ENCODE peak calls at places on chromosomes 11 and 22, in six cellular contexts. V is cardiac muscle cell, M is HepG2, Y is Caco-2, I is WTC11, S is kidney. F is an unnamed sample.

GRCh38 chr22:43077121-43077877 is 11.9 kb downstream of the TTLL1 start:
- DNase-seq in V (no peak), M (no peak), Y (no peak), I (no peak), S (no peak), F (no peak)

GRCh38 chr11:35491231-35491871 is 34.1 kb downstream of the PAMR1 start:
- DNase-seq in V (peak), M (no peak), Y (no peak), I (no peak), S (no peak), F (no peak)

GRCh38 chr11:123481647-123482046 is 51.6 kb downstream of the GRAMD1B start:
- DNase-seq in V (no peak), M (no peak), Y (no peak), I (no peak), S (no peak), F (no peak)

GRCh38 chr22:33210129-33210784 is 152.1 kb upstream of the SYN3 start:
- DNase-seq in V (peak), M (peak), Y (peak), I (peak), S (no peak), F (peak)

GRCh38 chr11:98616256-98616655 is 404.5 kb upstream of the CNTN5 start:
- DNase-seq in V (peak), M (no peak), Y (peak), I (no peak), S (no peak), F (no peak)

GRCh38 chr11:87215236-87215635 is 177.5 kb downstream of the TMEM135 start:
- DNase-seq in V (no peak), M (no peak), Y (no peak), I (no peak), S (no peak), F (no peak)

GRCh38 chr11:61141601-61142028 is 19.6 kb downstream of the VPS37C start:
- DNase-seq in V (no peak), M (no peak), Y (no peak), I (no peak), S (peak), F (no peak)

GRCh38 chr22:37483594-37484114 is 2.5 kb downstream of the MFNG start:
- DNase-seq in V (no peak), M (peak), Y (no peak), I (no peak), S (no peak), F (no peak)

GRCh38 chr11:217704-218103 is 10.2 kb downstream of the RIC8A start:
- DNase-seq in V (no peak), M (no peak), Y (no peak), I (no peak), S (no peak), F (no peak)

GRCh38 chr11:130703489-130704190 is 212.6 kb downstream of the SNX19 start:
- DNase-seq in V (no peak), M (no peak), Y (no peak), I (no peak), S (no peak), F (no peak)

GRCh38 chr22:21857501-21857914 is 9.9 kb downstream of the MAPK1 start:
- DNase-seq in V (no peak), M (peak), Y (peak), I (no peak), S (no peak), F (no peak)

GRCh38 chr22:43884600-43885318 is 7.1 kb downstream of the PNPLA5 start:
- DNase-seq in V (peak), M (no peak), Y (peak), I (peak), S (peak), F (peak)

GRCh38 chr11:102555091-102555490 is 24.5 kb upstream of the MMP7 start:
- DNase-seq in V (no peak), M (no peak), Y (no peak), I (no peak), S (no peak), F (no peak)

GRCh38 chr22:48968201-48968959 is 859.3 kb downstream of the BRD1 start:
- DNase-seq in V (no peak), M (peak), Y (peak), I (peak), S (no peak), F (peak)

GRCh38 chr11:81963018-81963417 is 770.6 kb downstream of the FAM181B start:
- DNase-seq in V (peak), M (peak), Y (no peak), I (no peak), S (no peak), F (no peak)

GRCh38 chr22:46357186-46357500 is 21.6 kb downstream of the TRMU start:
- DNase-seq in V (no peak), M (no peak), Y (no peak), I (no peak), S (no peak), F (no peak)
- TF ChIP-seq CTCF in V (no peak), M (no peak), Y (no peak), I (no peak), S (no peak), F (no peak)

GRCh38 chr11:68825603-68826002 is 16.1 kb downstream of the CPT1A start:
- DNase-seq in V (no peak), M (peak), Y (peak), I (peak), S (peak), F (no peak)
- TF ChIP-seq CTCF in V (no peak), M (peak), Y (peak), I (no peak), S (peak), F (no peak)

GRCh38 chr11:66420671-66421476 is at the start of gene NPAS4:
- DNase-seq in V (no peak), M (no peak), Y (no peak), I (peak), S (peak), F (no peak)

GRCh38 chr11:66417000-66417399 is 3.8 kb upstream of the NPAS4 start:
- DNase-seq in V (no peak), M (no peak), Y (no peak), I (no peak), S (no peak), F (no peak)

GRCh38 chr11:66418986-66419308 is 1.9 kb upstream of the NPAS4 start:
- DNase-seq in V (no peak), M (no peak), Y (no peak), I (no peak), S (no peak), F (no peak)

GRCh38 chr11:66419825-66420224 is 1.0 kb upstream of the NPAS4 start:
- DNase-seq in V (no peak), M (no peak), Y (no peak), I (peak), S (no peak), F (no peak)

DNA sequence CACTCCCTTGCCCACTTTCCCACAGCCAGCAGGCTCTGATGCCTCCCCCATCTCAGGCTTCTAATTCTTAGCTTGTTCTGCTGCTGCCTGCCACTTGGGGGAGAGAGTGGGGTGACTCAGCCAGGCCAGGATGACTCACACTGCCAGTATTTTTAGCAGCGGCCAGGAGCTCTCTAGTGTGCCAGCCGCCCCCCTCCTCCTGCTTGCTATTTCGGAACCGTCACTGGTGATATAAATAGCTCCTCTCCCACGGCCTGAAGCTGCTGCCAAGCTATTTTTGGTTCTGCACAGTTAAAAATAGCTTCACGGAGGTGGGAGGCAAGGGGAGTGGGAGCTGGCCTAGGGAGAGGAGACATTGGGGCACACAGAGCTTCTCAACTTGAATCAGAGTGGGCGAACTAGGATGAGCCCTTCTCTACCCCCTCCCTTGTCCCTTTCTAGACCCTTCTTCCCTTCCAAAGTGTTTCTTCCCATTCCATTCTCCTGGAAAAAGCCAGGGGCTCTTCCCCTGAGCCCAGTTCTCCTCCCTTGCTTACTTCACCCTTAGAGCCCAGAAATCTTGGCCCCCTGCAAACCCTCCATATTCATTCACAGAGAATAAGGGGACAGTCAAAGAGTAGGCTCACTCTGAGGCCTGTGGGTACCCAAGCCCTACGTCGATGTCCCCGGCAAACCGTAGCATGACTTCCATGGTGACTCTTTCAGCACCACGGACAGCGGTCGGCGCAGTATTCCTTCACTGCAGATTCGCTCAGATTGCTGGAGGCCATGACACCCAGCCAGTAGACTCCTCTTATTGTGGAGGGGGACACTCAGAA is 2.5 kb upstream of the NPAS4 start:
- DNase-seq in V (peak), M (peak), Y (peak), I (peak), S (peak), F (peak)
- TF ChIP-seq CTCF in V (peak), M (peak), Y (peak), I (no peak), S (peak), F (no peak)

GRCh38 chr11:3194016-3194816 is 24.4 kb downstream of the MRGPRG start:
- DNase-seq in V (no peak), M (no peak), Y (no peak), I (no peak), S (no peak), F (no peak)

GRCh38 chr11:3193373-3194015 is 25.1 kb downstream of the MRGPRG start:
- DNase-seq in V (no peak), M (no peak), Y (no peak), I (no peak), S (no peak), F (no peak)

GRCh38 chr11:3197044-3197715 is 21.4 kb downstream of the MRGPRG start:
- DNase-seq in V (no peak), M (no peak), Y (no peak), I (no peak), S (peak), F (no peak)

GRCh38 chr11:3196161-3197043 is 22.2 kb downstream of the MRGPRG start:
- DNase-seq in V (no peak), M (no peak), Y (no peak), I (no peak), S (peak), F (no peak)

DNA sequence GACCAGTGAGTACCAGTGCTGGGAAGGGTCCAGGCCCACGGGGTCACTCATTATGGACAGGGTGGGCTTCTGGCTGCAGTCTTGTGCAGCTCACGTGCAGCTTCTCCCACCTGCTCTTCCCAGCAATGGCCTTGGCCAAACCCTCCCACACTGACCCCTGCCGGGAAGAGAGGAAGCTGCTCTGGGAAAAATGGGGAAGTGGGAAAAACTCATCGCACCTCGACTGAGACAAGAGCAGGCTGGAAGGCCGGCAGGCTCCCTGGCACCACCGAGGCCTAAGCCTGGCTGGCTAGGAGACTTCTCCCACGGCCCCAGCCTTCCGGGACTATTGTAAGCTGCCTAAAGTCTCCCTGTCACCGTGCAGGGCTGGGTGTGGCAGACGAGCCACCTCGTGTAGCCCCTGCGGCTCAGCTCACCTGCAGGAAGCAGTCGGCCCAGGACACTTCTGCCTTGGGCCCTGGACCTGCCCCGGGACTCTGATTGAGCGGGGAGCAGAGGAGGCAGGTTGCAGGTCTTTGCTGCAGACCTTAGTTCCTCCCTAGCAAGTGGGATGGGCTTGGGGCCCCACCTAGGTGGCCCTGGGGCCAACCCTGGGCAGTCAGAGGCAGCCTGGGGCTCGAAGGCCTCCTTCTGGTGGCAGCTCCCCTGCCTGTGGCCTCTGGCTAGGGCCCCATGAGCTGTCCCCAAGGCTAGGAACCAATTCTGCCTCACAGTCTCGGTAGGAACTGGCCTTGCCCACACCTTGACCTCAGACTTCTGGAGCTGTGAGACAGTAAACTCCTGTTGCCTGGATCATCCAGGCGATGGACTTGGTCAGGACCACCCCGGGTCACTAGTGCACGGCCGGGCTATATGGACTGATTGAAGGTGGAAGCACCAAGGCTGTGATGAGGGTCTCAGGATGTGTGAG is 23.1 kb downstream of the MRGPRG start:
- DNase-seq in V (peak), M (peak), Y (peak), I (no peak), S (no peak), F (no peak)
- TF ChIP-seq CTCF in V (peak), M (peak), Y (peak), I (no peak), S (peak), F (no peak)

GRCh38 chr22:42000466-42000865 is 1.9 kb downstream of the WBP2NL start:
- DNase-seq in V (no peak), M (no peak), Y (no peak), I (no peak), S (no peak), F (no peak)
- TF ChIP-seq CTCF in V (no peak), M (no peak), Y (no peak), I (no peak), S (no peak), F (no peak)

GRCh38 chr11:5369793-5370192 is 13.8 kb upstream of the OR51M1 start:
- DNase-seq in V (peak), M (no peak), Y (peak), I (no peak), S (no peak), F (peak)
- TF ChIP-seq CTCF in V (peak), M (peak), Y (peak), I (no peak), S (no peak), F (no peak)

DNA sequence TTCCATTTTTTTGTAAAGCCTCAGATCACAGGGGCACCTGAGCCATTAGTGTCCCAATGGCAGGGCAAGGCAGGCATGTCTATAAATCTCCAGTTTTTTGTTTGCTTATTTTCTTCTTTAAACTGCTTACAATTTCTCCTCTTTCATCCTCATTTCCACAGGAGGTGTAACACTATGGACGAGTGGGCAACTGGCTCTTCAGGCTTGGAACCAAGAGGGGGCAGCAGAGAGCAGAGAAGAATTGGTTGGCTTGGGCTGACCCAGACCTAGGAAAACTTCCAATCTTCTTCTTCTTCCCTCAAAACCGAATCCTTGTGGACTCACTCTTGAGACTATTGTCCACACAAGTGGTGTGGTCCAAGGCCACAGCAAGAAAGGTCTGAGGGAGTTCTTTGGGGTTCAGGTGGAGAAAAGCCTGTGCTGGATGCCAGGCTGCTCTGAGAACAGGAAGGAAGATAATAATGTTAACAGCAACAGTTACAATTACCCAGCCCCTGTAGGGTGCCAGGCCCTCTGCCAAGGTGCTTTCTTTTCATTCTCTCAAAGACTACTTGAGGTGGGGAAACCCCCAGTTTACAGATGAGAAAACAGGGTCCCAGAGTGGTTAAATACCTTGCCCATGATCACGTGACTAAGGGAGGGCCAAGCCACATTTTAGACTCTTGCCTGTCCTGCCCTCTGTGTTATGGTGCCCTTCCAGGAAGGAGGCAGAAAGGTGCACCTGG is 70.7 kb upstream of the E2F8 start:
- DNase-seq in V (peak), M (peak), Y (peak), I (peak), S (no peak), F (peak)
- TF ChIP-seq CTCF in V (peak), M (peak), Y (peak), I (peak), S (peak), F (peak)

GRCh38 chr11:8035225-8035846 is 45.7 kb upstream of the TUB start:
- DNase-seq in V (no peak), M (no peak), Y (no peak), I (no peak), S (no peak), F (no peak)
- TF ChIP-seq CTCF in V (no peak), M (no peak), Y (no peak), I (no peak), S (no peak), F (no peak)

F was measured in endothelial cell.